ENCODE peak calls at places on chromosomes 1 and 21, in six cellular contexts. F, A, Y, K, Q and D are unnamed samples.

GRCh38 chr1:160189649-160190625 is at the start of gene CASQ1:
- DNase-seq in F (no peak), A (no peak), Y (no peak), K (no peak), Q (no peak), D (no peak)

GRCh38 chr1:235708390-235708962 is 58.9 kb upstream of the GNG4 start:
- DNase-seq in F (no peak), A (no peak), Y (peak; percentile 86), K (no peak), Q (peak; percentile 43), D (no peak)

GRCh38 chr21:27814226-27814625 is 847.3 kb upstream of the ADAMTS5 start:
- DNase-seq in F (no peak), A (no peak), Y (no peak), K (no peak), Q (no peak), D (no peak)

GRCh38 chr1:61184035-61184713 is 101.8 kb downstream of the NFIA start:
- DNase-seq in F (no peak), A (peak; percentile 94), Y (peak; percentile 84), K (no peak), Q (peak; percentile 82), D (no peak)

GRCh38 chr1:111290640-111291039 is at the start of gene CHIA:
- DNase-seq in F (no peak), A (no peak), Y (no peak), K (no peak), Q (peak; percentile 50), D (no peak)

GRCh38 chr1:205780335-205780734 is 5.1 kb upstream of the RAB29 start:
- DNase-seq in F (no peak), A (no peak), Y (no peak), K (no peak), Q (no peak), D (no peak)

GRCh38 chr1:229388876-229389580 is 44.9 kb downstream of the ACTA1 start:
- DNase-seq in F (no peak), A (no peak), Y (peak; percentile 20), K (no peak), Q (peak; percentile 41), D (no peak)

GRCh38 chr21:32307706-32308105 is 9.1 kb downstream of the MRAP start:
- DNase-seq in F (no peak), A (no peak), Y (no peak), K (no peak), Q (peak; percentile 11), D (no peak)

GRCh38 chr1:39154553-39155361 is 49.7 kb upstream of the MACF1 start:
- DNase-seq in F (no peak), A (no peak), Y (peak; percentile 46), K (no peak), Q (peak; percentile 95), D (no peak)

GRCh38 chr1:150186789-150187559 is 37.3 kb downstream of the PLEKHO1 start:
- DNase-seq in F (peak; percentile 65), A (no peak), Y (peak; percentile 62), K (no peak), Q (peak; percentile 78), D (peak; percentile 71)

GRCh38 chr21:41768371-41769042 is 1.7 kb upstream of the RIPK4 start:
- DNase-seq in F (peak; percentile 33), A (peak; percentile 87), Y (peak; percentile 80), K (no peak), Q (peak; percentile 81), D (peak; percentile 15)

GRCh38 chr1:146020058-146020738 is 1.3 kb downstream of the HJV start:
- DNase-seq in F (no peak), A (no peak), Y (no peak), K (no peak), Q (no peak), D (no peak)

GRCh38 chr21:36171741-36172331 is 15.2 kb downstream of the DOP1B start:
- DNase-seq in F (no peak), A (no peak), Y (no peak), K (no peak), Q (no peak), D (no peak)

GRCh38 chr1:25821630-25822091 is 1.9 kb downstream of the MTFR1L start:
- DNase-seq in F (no peak), A (no peak), Y (no peak), K (no peak), Q (peak; percentile 28), D (no peak)

GRCh38 chr1:193234523-193234922 is 48.1 kb upstream of the B3GALT2 start:
- DNase-seq in F (no peak), A (no peak), Y (no peak), K (no peak), Q (no peak), D (no peak)

GRCh38 chr1:88375977-88376376 is 308.1 kb upstream of the PKN2 start:
- DNase-seq in F (no peak), A (no peak), Y (no peak), K (no peak), Q (no peak), D (no peak)

GRCh38 chr1:11563560-11564069 is 84.7 kb downstream of the DISP3 start:
- DNase-seq in F (no peak), A (no peak), Y (no peak), K (no peak), Q (no peak), D (no peak)

GRCh38 chr1:247334378-247335133 is 2.9 kb upstream of the ZNF496 start:
- DNase-seq in F (no peak), A (no peak), Y (no peak), K (no peak), Q (no peak), D (no peak)

GRCh38 chr1:99662581-99663208 is 16.8 kb downstream of the PALMD start:
- DNase-seq in F (no peak), A (no peak), Y (peak; percentile 26), K (no peak), Q (no peak), D (no peak)

GRCh38 chr1:169692766-169693460 is 18.5 kb downstream of the SELL start:
- DNase-seq in F (peak; percentile 86), A (no peak), Y (no peak), K (peak; percentile 60), Q (no peak), D (peak; percentile 85)

GRCh38 chr1:46166521-46167462 is 8.1 kb upstream of the TSPAN1 start:
- DNase-seq in F (peak; percentile 40), A (no peak), Y (no peak), K (peak; percentile 63), Q (no peak), D (peak; percentile 73)

GRCh38 chr1:61226791-61227567 is 144.6 kb downstream of the NFIA start:
- DNase-seq in F (no peak), A (peak; percentile 51), Y (peak; percentile 13), K (no peak), Q (no peak), D (no peak)

GRCh38 chr1:91684599-91685196 is 184.0 kb downstream of the CDC7 start:
- DNase-seq in F (peak; percentile 37), A (no peak), Y (no peak), K (no peak), Q (no peak), D (peak; percentile 23)

DNA sequence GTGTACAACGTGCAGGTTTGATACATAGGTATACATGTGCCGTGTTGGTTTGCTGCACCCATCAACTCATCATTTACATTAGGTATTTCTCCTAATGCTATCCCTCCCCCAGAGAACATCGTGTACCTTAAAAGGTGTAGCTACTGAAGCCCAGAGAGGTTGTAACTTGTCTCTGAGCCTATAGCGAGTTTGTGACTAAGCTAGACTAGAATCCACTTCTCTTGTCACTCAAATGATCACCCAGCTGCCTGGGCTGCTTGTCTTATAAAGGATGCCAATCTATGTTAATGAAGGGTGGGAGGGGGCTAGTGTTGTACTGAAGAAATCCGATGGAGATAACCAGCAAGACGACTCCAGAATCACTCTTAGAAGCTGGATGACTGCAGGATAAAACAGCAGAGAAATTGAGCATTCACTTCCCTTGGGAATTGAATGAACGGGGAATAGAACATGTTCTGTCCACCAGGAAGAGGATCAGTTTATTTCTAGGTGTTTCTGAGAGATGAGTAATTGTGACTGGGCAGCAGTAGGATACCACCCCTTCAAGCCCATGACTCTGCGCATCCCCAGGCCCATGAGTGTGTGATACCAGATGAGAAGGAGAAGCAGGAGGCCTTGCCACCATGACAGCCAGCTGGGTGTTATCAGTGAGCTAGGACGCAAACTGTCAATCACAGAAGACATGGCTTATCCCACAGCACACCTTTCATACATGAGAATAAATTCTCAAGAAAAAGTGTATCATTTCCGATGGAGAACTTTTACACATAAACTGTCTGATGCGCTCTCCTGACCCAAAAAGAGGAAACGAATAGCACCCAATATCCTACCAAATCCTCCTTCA is 390.4 kb downstream of the NTNG1 start:
- DNase-seq in F (no peak), A (no peak), Y (no peak), K (no peak), Q (no peak), D (no peak)
- H3K27ac ChIP-seq in F (no peak overlapping the region), A (no peak overlapping the region), Y (no peak overlapping the region), K (no peak overlapping the region), Q (no peak overlapping the region), D (no peak overlapping the region)

GRCh38 chr1:68745006-68745405 is 248.1 kb upstream of the DEPDC1 start:
- DNase-seq in F (no peak), A (no peak), Y (no peak), K (no peak), Q (no peak), D (no peak)
- H3K4me3 ChIP-seq in F (no peak overlapping the region), A (no peak overlapping the region), Y (no peak overlapping the region), K (no peak overlapping the region), Q (no peak overlapping the region), D (no peak overlapping the region)

GRCh38 chr1:7470904-7471638 is 300.0 kb upstream of the VAMP3 start:
- DNase-seq in F (no peak), A (no peak), Y (peak; percentile 94), K (no peak), Q (peak; percentile 98), D (no peak)

GRCh38 chr1:7468248-7468647 is 302.8 kb upstream of the VAMP3 start:
- DNase-seq in F (no peak), A (no peak), Y (no peak), K (no peak), Q (no peak), D (no peak)

GRCh38 chr1:7471836-7472235 is 299.3 kb upstream of the VAMP3 start:
- DNase-seq in F (no peak), A (no peak), Y (no peak), K (no peak), Q (peak; percentile 91), D (no peak)

GRCh38 chr1:7467476-7468175 is 303.5 kb upstream of the VAMP3 start:
- DNase-seq in F (no peak), A (no peak), Y (no peak), K (no peak), Q (no peak), D (no peak)

GRCh38 chr1:7469255-7469938 is 301.7 kb upstream of the VAMP3 start:
- DNase-seq in F (no peak), A (no peak), Y (peak; percentile 21), K (no peak), Q (peak; percentile 87), D (no peak)
- H3K27ac ChIP-seq in F (no peak overlapping the region), A (no peak overlapping the region), Y (peak overlapping the region; percentile 98), K (no peak overlapping the region), Q (peak overlapping the region; percentile 99), D (no peak overlapping the region)

GRCh38 chr1:161198206-161198876 is 513 bp downstream of the ADAMTS4 start:
- DNase-seq in F (no peak), A (no peak), Y (no peak), K (no peak), Q (no peak), D (no peak)

GRCh38 chr1:161199506-161200119 is 759 bp upstream of the ADAMTS4 start:
- DNase-seq in F (no peak), A (no peak), Y (no peak), K (no peak), Q (no peak), D (no peak)

GRCh38 chr1:161197560-161198205 is 1.2 kb downstream of the ADAMTS4 start:
- DNase-seq in F (no peak), A (no peak), Y (no peak), K (no peak), Q (no peak), D (no peak)

GRCh38 chr1:161200421-161200991 is 1.7 kb upstream of the ADAMTS4 start:
- DNase-seq in F (no peak), A (no peak), Y (no peak), K (no peak), Q (no peak), D (no peak)

GRCh38 chr1:161198877-161199431 is at the start of gene ADAMTS4:
- DNase-seq in F (no peak), A (no peak), Y (no peak), K (no peak), Q (peak; percentile 25), D (no peak)
- H3K4me3 ChIP-seq in F (no peak within 1 kb of the TSS), A (peak within 1 kb of the TSS; percentile 32), Y (no peak within 1 kb of the TSS), K (no peak within 1 kb of the TSS), Q (no peak within 1 kb of the TSS), D (peak within 1 kb of the TSS; percentile 27)